ENCODE peak calls at places on chromosomes 4 and X, in eight cellular contexts. One of them, this sample, is unnamed.

GRCh38 chrX:71163010-71163409 is 18.4 kb downstream of the NLGN3 start:
- DNase-seq in astrocyte: no peak
- DNase-seq in left lung: no peak
- DNase-seq in sigmoid colon: peak
- DNase-seq in dorsolateral prefrontal cortex: no peak
- DNase-seq in H9: no peak
- DNase-seq in fibroblast of lung: no peak
- DNase-seq in cardiac muscle cell: no peak
- DNase-seq in this sample: no peak

GRCh38 chr4:56434599-56435000 is 815 bp downstream of the PPAT start:
- DNase-seq in astrocyte: peak
- DNase-seq in left lung: no peak
- DNase-seq in sigmoid colon: no peak
- DNase-seq in dorsolateral prefrontal cortex: no peak
- DNase-seq in H9: no peak
- DNase-seq in fibroblast of lung: peak
- DNase-seq in cardiac muscle cell: peak
- DNase-seq in this sample: no peak

GRCh38 chr4:100299019-100299418 is 108.8 kb upstream of the DDIT4L start:
- DNase-seq in astrocyte: peak
- DNase-seq in left lung: no peak
- DNase-seq in sigmoid colon: no peak
- DNase-seq in dorsolateral prefrontal cortex: no peak
- DNase-seq in H9: no peak
- DNase-seq in fibroblast of lung: peak
- DNase-seq in cardiac muscle cell: peak
- DNase-seq in this sample: no peak

GRCh38 chr4:185396724-185397402 is at the start of gene ANKRD37:
- DNase-seq in astrocyte: peak
- DNase-seq in left lung: peak
- DNase-seq in sigmoid colon: no peak
- DNase-seq in dorsolateral prefrontal cortex: peak
- DNase-seq in H9: peak
- DNase-seq in fibroblast of lung: peak
- DNase-seq in cardiac muscle cell: peak
- DNase-seq in this sample: peak

GRCh38 chrX:103629295-103630170 is 758 bp downstream of the TCEAL1 start:
- DNase-seq in astrocyte: peak
- DNase-seq in left lung: peak
- DNase-seq in sigmoid colon: peak
- DNase-seq in dorsolateral prefrontal cortex: peak
- DNase-seq in H9: peak
- DNase-seq in fibroblast of lung: peak
- DNase-seq in cardiac muscle cell: peak
- DNase-seq in this sample: peak

GRCh38 chr4:81069706-81070331 is 39.3 kb downstream of the BMP3 start:
- DNase-seq in astrocyte: peak
- DNase-seq in left lung: no peak
- DNase-seq in sigmoid colon: peak
- DNase-seq in dorsolateral prefrontal cortex: peak
- DNase-seq in H9: peak
- DNase-seq in fibroblast of lung: peak
- DNase-seq in cardiac muscle cell: peak
- DNase-seq in this sample: no peak

GRCh38 chr4:115675721-115676120 is 562.3 kb upstream of the NDST4 start:
- DNase-seq in astrocyte: peak
- DNase-seq in left lung: no peak
- DNase-seq in sigmoid colon: no peak
- DNase-seq in dorsolateral prefrontal cortex: no peak
- DNase-seq in H9: no peak
- DNase-seq in fibroblast of lung: peak
- DNase-seq in cardiac muscle cell: no peak
- DNase-seq in this sample: no peak

GRCh38 chr4:142940614-142941013 is 94.5 kb upstream of the INPP4B start:
- DNase-seq in astrocyte: no peak
- DNase-seq in left lung: no peak
- DNase-seq in sigmoid colon: no peak
- DNase-seq in dorsolateral prefrontal cortex: no peak
- DNase-seq in H9: no peak
- DNase-seq in fibroblast of lung: no peak
- DNase-seq in cardiac muscle cell: no peak
- DNase-seq in this sample: no peak

GRCh38 chrX:38513087-38513742 is 48.1 kb upstream of the TSPAN7 start:
- DNase-seq in astrocyte: no peak
- DNase-seq in left lung: no peak
- DNase-seq in sigmoid colon: no peak
- DNase-seq in dorsolateral prefrontal cortex: no peak
- DNase-seq in H9: no peak
- DNase-seq in fibroblast of lung: no peak
- DNase-seq in cardiac muscle cell: no peak
- DNase-seq in this sample: no peak

GRCh38 chr4:140243345-140243753 is 89.4 kb upstream of the MAML3 start:
- DNase-seq in astrocyte: no peak
- DNase-seq in left lung: no peak
- DNase-seq in sigmoid colon: no peak
- DNase-seq in dorsolateral prefrontal cortex: no peak
- DNase-seq in H9: no peak
- DNase-seq in fibroblast of lung: no peak
- DNase-seq in cardiac muscle cell: no peak
- DNase-seq in this sample: no peak

GRCh38 chr4:48180234-48180633 is 46.2 kb upstream of the TXK start:
- DNase-seq in astrocyte: peak
- DNase-seq in left lung: no peak
- DNase-seq in sigmoid colon: no peak
- DNase-seq in dorsolateral prefrontal cortex: no peak
- DNase-seq in H9: no peak
- DNase-seq in fibroblast of lung: peak
- DNase-seq in cardiac muscle cell: peak
- DNase-seq in this sample: no peak

GRCh38 chr4:87884976-87885574 is 52.3 kb downstream of the MEPE start:
- DNase-seq in astrocyte: peak
- DNase-seq in left lung: no peak
- DNase-seq in sigmoid colon: no peak
- DNase-seq in dorsolateral prefrontal cortex: no peak
- DNase-seq in H9: no peak
- DNase-seq in fibroblast of lung: peak
- DNase-seq in cardiac muscle cell: no peak
- DNase-seq in this sample: no peak

GRCh38 chrX:107549504-107549903 is 78.8 kb upstream of the PRPS1 start:
- DNase-seq in astrocyte: no peak
- DNase-seq in left lung: no peak
- DNase-seq in sigmoid colon: no peak
- DNase-seq in dorsolateral prefrontal cortex: no peak
- DNase-seq in H9: no peak
- DNase-seq in fibroblast of lung: no peak
- DNase-seq in cardiac muscle cell: no peak
- DNase-seq in this sample: no peak

GRCh38 chr4:48944252-48944651 is 37.7 kb upstream of the OCIAD2 start:
- DNase-seq in astrocyte: peak
- DNase-seq in left lung: no peak
- DNase-seq in sigmoid colon: no peak
- DNase-seq in dorsolateral prefrontal cortex: no peak
- DNase-seq in H9: no peak
- DNase-seq in fibroblast of lung: peak
- DNase-seq in cardiac muscle cell: peak
- DNase-seq in this sample: no peak

GRCh38 chr4:3746701-3747581 is 19.2 kb upstream of the ADRA2C start:
- DNase-seq in astrocyte: no peak
- DNase-seq in left lung: no peak
- DNase-seq in sigmoid colon: no peak
- DNase-seq in dorsolateral prefrontal cortex: no peak
- DNase-seq in H9: no peak
- DNase-seq in fibroblast of lung: no peak
- DNase-seq in cardiac muscle cell: no peak
- DNase-seq in this sample: no peak

GRCh38 chr4:6991771-6992557 is 51.2 kb upstream of the TADA2B start:
- DNase-seq in astrocyte: peak
- DNase-seq in left lung: no peak
- DNase-seq in sigmoid colon: no peak
- DNase-seq in dorsolateral prefrontal cortex: no peak
- DNase-seq in H9: no peak
- DNase-seq in fibroblast of lung: peak
- DNase-seq in cardiac muscle cell: peak
- DNase-seq in this sample: peak

DNA sequence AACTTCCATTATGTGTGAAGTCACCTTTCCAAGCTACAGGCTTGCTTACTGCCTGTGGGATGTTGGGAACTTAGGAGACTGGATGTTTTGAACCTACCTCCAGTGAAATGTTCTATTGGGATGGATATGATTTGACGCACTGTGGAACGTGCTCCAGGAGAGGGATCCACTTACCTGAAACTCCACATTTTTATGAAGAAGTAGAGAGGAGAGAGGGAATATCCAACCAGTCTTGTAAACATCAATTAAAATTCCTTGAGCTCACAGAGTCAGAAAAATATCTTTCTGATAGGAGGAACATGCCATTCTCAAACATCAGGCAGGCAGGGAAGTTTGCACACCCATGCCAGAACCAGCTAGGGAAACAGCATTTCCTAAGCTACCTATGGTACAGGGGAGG is 91.1 kb upstream of the MAOA start:
- DNase-seq in astrocyte: no peak
- DNase-seq in left lung: no peak
- DNase-seq in sigmoid colon: no peak
- DNase-seq in dorsolateral prefrontal cortex: no peak
- DNase-seq in H9: no peak
- DNase-seq in fibroblast of lung: no peak
- DNase-seq in cardiac muscle cell: no peak
- DNase-seq in this sample: no peak
- TF ChIP-seq CTCF in astrocyte: no peak
- TF ChIP-seq CTCF in left lung: no peak
- TF ChIP-seq CTCF in sigmoid colon: no peak
- TF ChIP-seq CTCF in dorsolateral prefrontal cortex: no peak
- TF ChIP-seq CTCF in H9: peak
- TF ChIP-seq CTCF in fibroblast of lung: no peak
- TF ChIP-seq CTCF in cardiac muscle cell: no peak
- TF ChIP-seq CTCF in this sample: no peak

GRCh38 chr4:40583850-40584439 is 45.7 kb downstream of the RBM47 start:
- DNase-seq in astrocyte: no peak
- DNase-seq in left lung: no peak
- DNase-seq in sigmoid colon: no peak
- DNase-seq in dorsolateral prefrontal cortex: no peak
- DNase-seq in H9: no peak
- DNase-seq in fibroblast of lung: no peak
- DNase-seq in cardiac muscle cell: no peak
- DNase-seq in this sample: no peak
- H3K27ac ChIP-seq in astrocyte: no peak
- H3K27ac ChIP-seq in left lung: no peak
- H3K27ac ChIP-seq in sigmoid colon: no peak
- H3K27ac ChIP-seq in dorsolateral prefrontal cortex: no peak
- H3K27ac ChIP-seq in H9: no peak
- H3K27ac ChIP-seq in fibroblast of lung: no peak
- H3K27ac ChIP-seq in cardiac muscle cell: no peak
- H3K27ac ChIP-seq in this sample: no peak

GRCh38 chrX:42515939-42516338 is 262.0 kb downstream of the PPP1R2C start:
- DNase-seq in astrocyte: no peak
- DNase-seq in left lung: no peak
- DNase-seq in sigmoid colon: no peak
- DNase-seq in dorsolateral prefrontal cortex: no peak
- DNase-seq in H9: no peak
- DNase-seq in fibroblast of lung: peak
- DNase-seq in cardiac muscle cell: no peak
- DNase-seq in this sample: no peak

GRCh38 chrX:42524374-42524773 is 253.6 kb downstream of the PPP1R2C start:
- DNase-seq in astrocyte: peak
- DNase-seq in left lung: no peak
- DNase-seq in sigmoid colon: no peak
- DNase-seq in dorsolateral prefrontal cortex: no peak
- DNase-seq in H9: no peak
- DNase-seq in fibroblast of lung: peak
- DNase-seq in cardiac muscle cell: peak
- DNase-seq in this sample: no peak

DNA sequence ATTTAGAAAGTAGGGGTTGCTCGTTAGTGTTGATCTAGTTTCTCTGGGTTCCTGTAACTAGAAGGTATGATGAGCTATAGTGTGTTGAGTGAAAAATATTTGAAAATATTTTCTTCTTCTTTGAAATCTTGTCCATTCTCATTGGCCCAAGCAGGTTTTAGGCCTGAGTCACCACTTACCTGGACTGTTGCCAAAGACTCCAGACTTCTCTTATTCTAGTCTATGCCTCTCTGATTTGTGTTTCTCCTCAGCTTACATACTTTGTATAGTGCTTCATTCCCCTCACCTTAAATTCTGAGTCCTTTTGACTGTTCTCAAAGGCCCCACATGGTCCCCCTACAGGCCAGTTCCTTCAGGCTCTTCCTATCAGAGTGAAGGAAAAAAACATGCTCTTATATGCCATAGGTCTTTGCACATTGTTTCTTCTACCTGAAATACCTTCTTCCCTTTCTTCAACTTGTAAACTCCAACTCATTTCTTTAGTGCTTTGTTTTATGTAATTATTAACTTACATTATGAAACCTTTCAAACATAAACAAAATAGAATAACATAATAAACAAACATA is 258.2 kb downstream of the PPP1R2C start:
- DNase-seq in astrocyte: peak
- DNase-seq in left lung: no peak
- DNase-seq in sigmoid colon: no peak
- DNase-seq in dorsolateral prefrontal cortex: no peak
- DNase-seq in H9: no peak
- DNase-seq in fibroblast of lung: peak
- DNase-seq in cardiac muscle cell: peak
- DNase-seq in this sample: no peak
- TF ChIP-seq CTCF in astrocyte: no peak
- TF ChIP-seq CTCF in left lung: no peak
- TF ChIP-seq CTCF in sigmoid colon: no peak
- TF ChIP-seq CTCF in dorsolateral prefrontal cortex: no peak
- TF ChIP-seq CTCF in H9: peak
- TF ChIP-seq CTCF in fibroblast of lung: no peak
- TF ChIP-seq CTCF in cardiac muscle cell: peak
- TF ChIP-seq CTCF in this sample: no peak

GRCh38 chr4:10098770-10099139 is 17.8 kb downstream of the WDR1 start:
- DNase-seq in astrocyte: peak
- DNase-seq in left lung: peak
- DNase-seq in sigmoid colon: no peak
- DNase-seq in dorsolateral prefrontal cortex: no peak
- DNase-seq in H9: no peak
- DNase-seq in fibroblast of lung: peak
- DNase-seq in cardiac muscle cell: peak
- DNase-seq in this sample: no peak

GRCh38 chr4:10096201-10096975 is 20.2 kb downstream of the WDR1 start:
- DNase-seq in astrocyte: peak
- DNase-seq in left lung: peak
- DNase-seq in sigmoid colon: peak
- DNase-seq in dorsolateral prefrontal cortex: no peak
- DNase-seq in H9: no peak
- DNase-seq in fibroblast of lung: peak
- DNase-seq in cardiac muscle cell: peak
- DNase-seq in this sample: no peak

GRCh38 chr4:10096976-10097330 is 19.6 kb downstream of the WDR1 start:
- DNase-seq in astrocyte: no peak
- DNase-seq in left lung: peak
- DNase-seq in sigmoid colon: no peak
- DNase-seq in dorsolateral prefrontal cortex: no peak
- DNase-seq in H9: no peak
- DNase-seq in fibroblast of lung: no peak
- DNase-seq in cardiac muscle cell: no peak
- DNase-seq in this sample: no peak

GRCh38 chr4:10099521-10100325 is 16.9 kb downstream of the WDR1 start:
- DNase-seq in astrocyte: no peak
- DNase-seq in left lung: peak
- DNase-seq in sigmoid colon: no peak
- DNase-seq in dorsolateral prefrontal cortex: no peak
- DNase-seq in H9: no peak
- DNase-seq in fibroblast of lung: no peak
- DNase-seq in cardiac muscle cell: no peak
- DNase-seq in this sample: no peak

GRCh38 chr4:10097906-10098769 is 18.5 kb downstream of the WDR1 start:
- DNase-seq in astrocyte: no peak
- DNase-seq in left lung: peak
- DNase-seq in sigmoid colon: no peak
- DNase-seq in dorsolateral prefrontal cortex: no peak
- DNase-seq in H9: no peak
- DNase-seq in fibroblast of lung: no peak
- DNase-seq in cardiac muscle cell: no peak
- DNase-seq in this sample: no peak
- H3K27ac ChIP-seq in astrocyte: peak
- H3K27ac ChIP-seq in left lung: no peak
- H3K27ac ChIP-seq in sigmoid colon: peak
- H3K27ac ChIP-seq in dorsolateral prefrontal cortex: peak
- H3K27ac ChIP-seq in H9: no peak
- H3K27ac ChIP-seq in fibroblast of lung: peak
- H3K27ac ChIP-seq in cardiac muscle cell: no peak
- H3K27ac ChIP-seq in this sample: no peak

This sample was measured in breast epithelium.